ENCODE peak calls at places on chromosomes 4 and X, in four cellular contexts. E is A549, Z is GM23338, O is HepG2. D is an unnamed sample.
A peak's percentile ranks its signal among the peaks of the same experiment; 100 is the strongest.

GRCh38 chrX:139932901-139933796 is at the start of gene ATP11C:
- DNase-seq in Z (peak; percentile 78), O (peak; percentile 70), E (peak; percentile 89), D (peak; percentile 42)

GRCh38 chrX:110852180-110852579 is 56.6 kb upstream of the CHRDL1 start:
- DNase-seq in O (no peak), Z (peak; percentile 37), E (peak; percentile 19), D (no peak)

GRCh38 chr4:107027379-107027778 is 8.7 kb downstream of the DKK2 start:
- DNase-seq in E (no peak), O (no peak), Z (no peak), D (no peak)

GRCh38 chrX:72365126-72365525 is 59.4 kb upstream of the CITED1 start:
- DNase-seq in Z (no peak), E (no peak), O (no peak), D (no peak)

GRCh38 chrX:154607370-154607769 is 11.7 kb downstream of the CTAG1B start:
- DNase-seq in O (peak; percentile 37), E (no peak), Z (no peak), D (no peak)

GRCh38 chr4:94403735-94404134 is 48.0 kb upstream of the PDLIM5 start:
- DNase-seq in Z (no peak), O (no peak), E (no peak), D (no peak)

GRCh38 chr4:185849543-185850185 is 37.7 kb upstream of the SORBS2 start:
- DNase-seq in O (no peak), E (no peak), Z (no peak), D (no peak)

GRCh38 chr4:2947926-2948325 is 15.3 kb downstream of the NOP14 start:
- DNase-seq in Z (no peak), E (no peak), O (no peak), D (no peak)

GRCh38 chrX:135737361-135738071 is 24.1 kb downstream of the CT45A1 start:
- DNase-seq in Z (peak; percentile 15), O (no peak), E (peak; percentile 7), D (no peak)

GRCh38 chr4:78552398-78553396 is 1.1 kb downstream of the ANXA3 start:
- DNase-seq in O (peak; percentile 67), Z (peak; percentile 87), E (peak; percentile 72), D (no peak)

GRCh38 chrX:1734806-1735205 is 119.9 kb downstream of the ASMT start:
- DNase-seq in E (peak; percentile 23), O (no peak), Z (no peak), D (no peak)

GRCh38 chr4:94634266-94634665 is 123.5 kb upstream of the BMPR1B start:
- DNase-seq in O (no peak), Z (no peak), E (no peak), D (no peak)

GRCh38 chrX:42691196-42691595 is 86.8 kb downstream of the PPP1R2C start:
- DNase-seq in O (no peak), Z (no peak), E (no peak), D (no peak)

GRCh38 chrX:103520391-103520790 is 1.1 kb upstream of the RAB40A start:
- DNase-seq in O (no peak), E (no peak), Z (no peak), D (no peak)

GRCh38 chr4:21726255-21726815 is 222.2 kb downstream of the KCNIP4 start:
- DNase-seq in Z (no peak), O (no peak), E (no peak), D (no peak)

GRCh38 chrX:41118156-41118555 is 32.9 kb downstream of the USP9X start:
- DNase-seq in Z (no peak), O (no peak), E (no peak), D (no peak)

GRCh38 chrX:10011991-10012390 is 44.8 kb downstream of the CLDN34 start:
- DNase-seq in E (peak; percentile 40), O (no peak), Z (peak; percentile 48), D (no peak)

GRCh38 chrX:124211312-124211942 is 121.0 kb upstream of the TEX13D start:
- DNase-seq in O (peak; percentile 28), E (peak; percentile 32), Z (peak; percentile 68), D (peak; percentile 38)

GRCh38 chr4:2281575-2282343 is 19.9 kb upstream of the MXD4 start:
- DNase-seq in Z (no peak), O (no peak), E (no peak), D (no peak)

GRCh38 chr4:186765138-186765537 is 41.5 kb upstream of the FAT1 start:
- DNase-seq in Z (peak; percentile 39), E (peak; percentile 31), O (peak; percentile 73), D (no peak)

GRCh38 chr4:99803702-99804101 is 12.9 kb upstream of the DAPP1 start:
- DNase-seq in O (no peak), Z (no peak), E (no peak), D (no peak)

GRCh38 chr4:169640261-169640880 is 20.0 kb downstream of the CLCN3 start:
- DNase-seq in Z (no peak), E (no peak), O (no peak), D (no peak)

GRCh38 chrX:362937-363620 is 23.6 kb downstream of the PPP2R3B start:
- DNase-seq in O (no peak), Z (no peak), E (no peak), D (no peak)

GRCh38 chr4:41670982-41671381 is 77.5 kb downstream of the PHOX2B start:
- DNase-seq in O (no peak), E (no peak), Z (no peak), D (no peak)

GRCh38 chr4:41668024-41668423 is 80.5 kb downstream of the PHOX2B start:
- DNase-seq in E (no peak), Z (no peak), O (no peak), D (no peak)

GRCh38 chr4:41665808-41666207 is 82.7 kb downstream of the PHOX2B start:
- DNase-seq in Z (no peak), O (no peak), E (no peak), D (no peak)

GRCh38 chr4:41670530-41670929 is 78.0 kb downstream of the PHOX2B start:
- DNase-seq in O (no peak), E (no peak), Z (no peak), D (no peak)
- TF ChIP-seq REST in O (no peak), E (no peak), Z (no peak), D (no peak)

GRCh38 chr4:102761478-102761790 is 666 bp upstream of the MANBA start:
- DNase-seq in O (peak; percentile 17), E (no peak), Z (no peak), D (no peak)

GRCh38 chr4:102759835-102760644 is 728 bp downstream of the MANBA start:
- DNase-seq in O (peak; percentile 32), Z (peak; percentile 44), E (peak; percentile 25), D (no peak)

GRCh38 chr4:102761902-102762301 is 1.1 kb upstream of the MANBA start:
- DNase-seq in Z (peak; percentile 18), O (no peak), E (no peak), D (no peak)

GRCh38 chr4:102758241-102758871 is 2.4 kb downstream of the MANBA start:
- DNase-seq in O (no peak), E (no peak), Z (no peak), D (no peak)

GRCh38 chr4:102760645-102761477 is at the start of gene MANBA:
- DNase-seq in Z (peak; percentile 96), O (peak; percentile 63), E (peak; percentile 72), D (no peak)
- TF ChIP-seq REST in Z (no peak), O (no peak), E (no peak), D (no peak)

DNA sequence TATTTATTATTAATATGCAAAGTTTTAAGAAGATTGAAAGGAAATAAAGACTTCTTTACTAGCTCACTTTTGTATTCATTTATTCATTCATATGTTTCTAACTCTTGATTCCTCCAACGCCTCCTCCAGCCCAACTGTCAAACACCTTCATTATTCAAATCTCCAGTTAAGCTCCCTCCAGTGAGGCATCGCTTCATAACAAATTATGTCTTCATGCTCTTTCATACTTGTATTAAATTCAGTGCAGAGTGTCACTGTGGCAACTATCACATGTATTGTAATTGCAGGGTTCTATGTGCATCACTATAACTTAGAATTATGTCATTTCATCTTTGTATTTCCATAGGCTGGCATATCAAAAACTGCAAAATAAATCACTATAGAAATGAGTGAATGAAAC is 1394.2 kb upstream of the PCDH7 start:
- DNase-seq in Z (no peak), E (no peak), O (no peak), D (no peak)
- TF ChIP-seq REST in Z (no peak), E (no peak), O (no peak), D (no peak)

GRCh38 chrX:130896816-130897508 is 6.0 kb downstream of the ENOX2 start:
- DNase-seq in Z (no peak), O (no peak), E (no peak), D (no peak)

GRCh38 chrX:130902783-130903613 is at the start of gene ENOX2:
- DNase-seq in E (peak; percentile 97), Z (peak; percentile 93), O (peak; percentile 95), D (peak; percentile 85)

GRCh38 chrX:130906776-130907175 is 3.8 kb upstream of the ENOX2 start:
- DNase-seq in O (peak; percentile 14), Z (no peak), E (no peak), D (no peak)

DNA sequence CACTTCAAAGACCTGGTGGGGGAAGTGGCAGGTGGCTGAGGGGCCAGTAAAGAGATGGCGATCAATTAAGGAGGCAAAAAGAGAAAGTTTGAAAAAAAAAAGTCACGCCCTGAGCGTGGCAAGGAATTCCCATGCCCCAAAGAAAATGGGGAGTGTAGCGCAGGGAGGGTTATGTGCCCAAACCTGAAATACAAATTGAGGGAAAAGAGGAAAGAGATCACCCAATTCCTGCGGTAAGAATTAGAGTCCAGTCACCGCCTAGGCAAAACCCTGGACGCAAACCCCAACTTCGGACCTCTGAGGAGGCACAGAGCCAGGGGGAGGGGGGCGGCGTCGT is 595 bp downstream of the ENOX2 start:
- DNase-seq in Z (no peak), E (no peak), O (no peak), D (no peak)
- TF ChIP-seq REST in Z (no peak), E (no peak), O (no peak), D (no peak)

DNA sequence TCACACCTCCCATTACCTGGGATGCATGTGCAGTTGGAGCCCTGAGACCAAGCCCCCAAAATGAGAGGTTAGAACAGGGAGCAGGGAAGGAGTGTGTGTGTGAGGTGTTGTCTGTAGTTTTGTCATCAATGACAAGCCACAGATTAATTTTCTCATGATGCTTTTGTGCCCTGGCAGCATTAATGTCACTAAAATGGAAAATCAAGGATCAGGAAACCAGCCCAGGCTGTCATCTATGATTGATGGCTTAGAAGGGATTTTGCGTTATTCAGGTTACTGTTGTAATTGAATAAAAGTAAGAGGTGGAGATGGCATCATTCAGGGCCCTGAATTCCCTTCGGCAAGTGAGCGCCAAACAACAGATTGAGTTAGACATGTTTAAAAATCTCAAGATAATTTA is 130.5 kb upstream of the C1QTNF7 start:
- DNase-seq in O (no peak), E (no peak), Z (no peak), D (no peak)
- TF ChIP-seq REST in O (no peak), E (no peak), Z (no peak), D (no peak)

D was measured in Panc1.